ENCODE peak calls at places on chromosomes 4 and X, in six cellular contexts. R, M, V, C, D and W are unnamed samples.

GRCh38 chr4:128322986-128323385 is 35.4 kb upstream of the PGRMC2 start:
- DNase-seq in R (peak), M (no peak), V (no peak), C (no peak), D (peak), W (no peak)

GRCh38 chrX:121308276-121308805 is 260.9 kb downstream of the GLUD2 start:
- DNase-seq in R (peak), M (no peak), V (peak), C (peak), D (peak), W (peak)

GRCh38 chrX:55636109-55636508 is 12.9 kb downstream of the FOXR2 start:
- DNase-seq in R (no peak), M (no peak), V (no peak), C (no peak), D (no peak), W (no peak)

GRCh38 chr4:40363382-40363920 is 28.3 kb downstream of the CHRNA9 start:
- DNase-seq in R (no peak), M (no peak), V (no peak), C (no peak), D (no peak), W (no peak)

GRCh38 chrX:136689441-136689840 is 41.5 kb downstream of the CD40LG start:
- DNase-seq in R (no peak), M (no peak), V (no peak), C (no peak), D (no peak), W (no peak)

GRCh38 chr4:40811886-40812857 is 62.4 kb downstream of the NSUN7 start:
- DNase-seq in R (no peak), M (no peak), V (no peak), C (no peak), D (no peak), W (no peak)

GRCh38 chrX:83416273-83416672 is 91.8 kb upstream of the POU3F4 start:
- DNase-seq in R (no peak), M (no peak), V (no peak), C (no peak), D (no peak), W (no peak)

GRCh38 chr4:8517946-8518345 is 62.2 kb upstream of the GPR78 start:
- DNase-seq in R (no peak), M (no peak), V (no peak), C (no peak), D (no peak), W (no peak)

GRCh38 chr4:40507977-40508376 is 121.7 kb downstream of the RBM47 start:
- DNase-seq in R (no peak), M (no peak), V (no peak), C (no peak), D (no peak), W (no peak)

GRCh38 chr4:184693056-184693455 is 40.8 kb downstream of the CENPU start:
- DNase-seq in R (no peak), M (no peak), V (no peak), C (no peak), D (no peak), W (no peak)

GRCh38 chrX:35122756-35123155 is 180.2 kb downstream of the FAM47B start:
- DNase-seq in R (no peak), M (no peak), V (no peak), C (no peak), D (no peak), W (no peak)

GRCh38 chr4:1245481-1246051 is 3.4 kb downstream of the CTBP1 start:
- DNase-seq in R (no peak), M (peak), V (no peak), C (no peak), D (no peak), W (no peak)

GRCh38 chr4:160928482-160928881 is 1235.3 kb downstream of the FSTL5 start:
- DNase-seq in R (no peak), M (no peak), V (no peak), C (no peak), D (peak), W (no peak)

GRCh38 chr4:120874792-120875774 is 47.4 kb downstream of the PRDM5 start:
- DNase-seq in R (no peak), M (no peak), V (no peak), C (peak), D (no peak), W (no peak)